ENCODE peak calls at places on chromosomes 2 and 18, in six cellular contexts. K is activated CD8-positive, alpha-beta T cell treated with anti-CD3 and anti-CD28 coated beads, Interleukin-2, amount 10 ng/mL, durations not matched to agents 7 days and 5 days; X is endothelial cell; V is effector CD8-positive, alpha-beta T cell; U is EH; N is GM23248. G is an unnamed sample.

GRCh38 chr2:197992482-197993133 is 188.2 kb downstream of the PLCL1 start:
- DNase-seq in K (no peak), U (no peak), V (no peak), N (no peak), X (no peak), G (no peak)

GRCh38 chr2:191115391-191115790 is 35.4 kb downstream of the STAT4 start:
- DNase-seq in V (no peak), N (peak), U (no peak), X (no peak), K (peak), G (no peak)

GRCh38 chr2:135150711-135151110 is 98.6 kb downstream of the RAB3GAP1 start:
- DNase-seq in N (no peak), V (no peak), X (no peak), K (no peak), U (no peak), G (no peak)

GRCh38 chr18:44682871-44683221 is 2.2 kb downstream of the SETBP1 start:
- DNase-seq in K (no peak), V (no peak), U (no peak), N (no peak), X (no peak), G (peak)

GRCh38 chr2:190922411-190922810 is 41.8 kb downstream of the GLS start:
- DNase-seq in X (no peak), U (no peak), V (no peak), N (no peak), K (no peak), G (no peak)

GRCh38 chr2:19607931-19608762 is 249.7 kb upstream of the OSR1 start:
- DNase-seq in V (no peak), U (peak), N (peak), X (no peak), K (no peak), G (no peak)

GRCh38 chr2:232325324-232326273 is 53.0 kb upstream of the ALPP start:
- DNase-seq in N (peak), K (peak), V (peak), X (peak), U (peak), G (peak)

GRCh38 chr2:145715601-145716000 is 1195.7 kb upstream of the ZEB2 start:
- DNase-seq in V (no peak), U (peak), K (no peak), N (peak), X (no peak), G (no peak)

GRCh38 chr2:67649331-67650071 is 252.4 kb downstream of the ETAA1 start:
- DNase-seq in K (no peak), N (peak), U (peak), V (no peak), X (no peak), G (no peak)

GRCh38 chr2:85909005-85909404 is 20.2 kb upstream of the ST3GAL5 start:
- DNase-seq in U (no peak), X (no peak), V (no peak), K (no peak), N (peak), G (no peak)

GRCh38 chr2:203400805-203401585 is 72.8 kb downstream of the ABI2 start:
- DNase-seq in X (no peak), V (no peak), K (no peak), N (peak), U (peak), G (no peak)

GRCh38 chr18:48581941-48582340 is 43.1 kb downstream of the CTIF start:
- DNase-seq in K (no peak), N (no peak), X (no peak), V (no peak), U (no peak), G (no peak)

GRCh38 chr2:168997113-168997512 is 34.0 kb downstream of the ABCB11 start:
- DNase-seq in X (no peak), K (no peak), V (no peak), N (no peak), U (peak), G (no peak)

GRCh38 chr2:43135583-43135982 is 90.8 kb downstream of the ZFP36L2 start:
- DNase-seq in N (no peak), X (no peak), V (no peak), K (no peak), U (no peak), G (no peak)

GRCh38 chr2:173922068-173922467 is 43.1 kb downstream of the SP3 start:
- DNase-seq in X (no peak), U (no peak), N (no peak), K (no peak), V (no peak), G (no peak)

GRCh38 chr2:215531284-215531683 is 95.4 kb upstream of the FN1 start:
- DNase-seq in N (peak), K (no peak), V (no peak), X (no peak), U (peak), G (no peak)

GRCh38 chr18:57670046-57670445 is 48.4 kb upstream of the NARS1 start:
- DNase-seq in U (no peak), V (no peak), K (no peak), N (no peak), X (no peak), G (no peak)